ENCODE peak calls at places on chromosome 12, in nine cellular contexts. E, V, M, Q, S, C, F, D and A are unnamed samples.

GRCh38 chr12:29901585-29901984 is 117.8 kb upstream of the TMTC1 start:
- DNase-seq in Q (peak), E (no peak), M (no peak), F (no peak), S (no peak), D (no peak), V (no peak), C (no peak), A (no peak)

GRCh38 chr12:29611906-29612305 is 114.4 kb upstream of the OVCH1 start:
- DNase-seq in E (no peak), D (no peak), F (no peak), C (peak), Q (no peak), S (no peak), M (no peak), V (no peak), A (peak)

GRCh38 chr12:42918387-42918786 is 328.8 kb upstream of the PRICKLE1 start:
- DNase-seq in E (no peak), M (no peak), S (no peak), C (no peak), D (no peak), V (no peak), Q (no peak), F (no peak), A (no peak)

GRCh38 chr12:105418821-105419291 is 88.4 kb downstream of the C12orf75 start:
- DNase-seq in E (no peak), F (no peak), S (peak), V (no peak), C (no peak), D (no peak), Q (peak), M (no peak), A (no peak)

GRCh38 chr12:121534495-121535148 is 46.2 kb downstream of the KDM2B start:
- DNase-seq in D (no peak), C (no peak), S (no peak), V (no peak), E (no peak), M (peak), Q (peak), F (no peak), A (no peak)

GRCh38 chr12:27289414-27289813 is 43.2 kb upstream of the BMAL2 start:
- DNase-seq in M (no peak), S (no peak), E (no peak), D (no peak), F (no peak), V (no peak), Q (no peak), C (no peak), A (no peak)

GRCh38 chr12:66929121-66929520 is 250.2 kb upstream of the GRIP1 start:
- DNase-seq in E (no peak), Q (no peak), D (no peak), S (no peak), C (no peak), F (no peak), M (no peak), V (no peak), A (no peak)

GRCh38 chr12:117032593-117033381 is 66.4 kb downstream of the TESC start:
- DNase-seq in E (no peak), D (peak), S (no peak), M (no peak), Q (peak), V (no peak), C (no peak), F (peak), A (no peak)

GRCh38 chr12:96398422-96399080 is 1.7 kb downstream of the CDK17 start:
- DNase-seq in E (no peak), F (no peak), C (no peak), S (no peak), Q (no peak), M (peak), V (no peak), D (no peak), A (no peak)

GRCh38 chr12:16606201-16606849 is 363 bp upstream of the LMO3 start:
- DNase-seq in D (no peak), C (peak), S (no peak), E (no peak), F (no peak), V (no peak), Q (peak), M (peak), A (no peak)

GRCh38 chr12:122947352-122947792 is 18.9 kb downstream of the ABCB9 start:
- DNase-seq in S (no peak), C (no peak), F (no peak), Q (no peak), M (no peak), V (peak), D (peak), E (no peak), A (no peak)

GRCh38 chr12:113808095-113808951 is 157.8 kb downstream of the RBM19 start:
- DNase-seq in V (no peak), C (no peak), M (no peak), F (no peak), D (no peak), Q (no peak), E (no peak), S (no peak), A (no peak)
- H3K4me3 ChIP-seq in V (no peak), C (no peak), M (no peak), F (no peak), D (no peak), Q (no peak), E (no peak), S (no peak), A (no peak)

GRCh38 chr12:64219135-64219534 is 3.0 kb downstream of the KICS2 start:
- DNase-seq in E (no peak), V (no peak), C (no peak), S (no peak), Q (peak), M (no peak), D (no peak), F (no peak), A (no peak)

GRCh38 chr12:64221656-64222010 is 463 bp downstream of the KICS2 start:
- DNase-seq in E (no peak), C (peak), S (no peak), V (peak), F (peak), Q (peak), D (peak), M (peak), A (peak)

GRCh38 chr12:64218597-64218996 is 3.5 kb downstream of the KICS2 start:
- DNase-seq in F (no peak), S (no peak), Q (no peak), D (no peak), C (no peak), M (peak), V (no peak), E (no peak), A (no peak)

GRCh38 chr12:64220046-64220445 is 2.0 kb downstream of the KICS2 start:
- DNase-seq in V (no peak), D (no peak), F (no peak), E (no peak), Q (no peak), C (no peak), M (no peak), S (no peak), A (no peak)

DNA sequence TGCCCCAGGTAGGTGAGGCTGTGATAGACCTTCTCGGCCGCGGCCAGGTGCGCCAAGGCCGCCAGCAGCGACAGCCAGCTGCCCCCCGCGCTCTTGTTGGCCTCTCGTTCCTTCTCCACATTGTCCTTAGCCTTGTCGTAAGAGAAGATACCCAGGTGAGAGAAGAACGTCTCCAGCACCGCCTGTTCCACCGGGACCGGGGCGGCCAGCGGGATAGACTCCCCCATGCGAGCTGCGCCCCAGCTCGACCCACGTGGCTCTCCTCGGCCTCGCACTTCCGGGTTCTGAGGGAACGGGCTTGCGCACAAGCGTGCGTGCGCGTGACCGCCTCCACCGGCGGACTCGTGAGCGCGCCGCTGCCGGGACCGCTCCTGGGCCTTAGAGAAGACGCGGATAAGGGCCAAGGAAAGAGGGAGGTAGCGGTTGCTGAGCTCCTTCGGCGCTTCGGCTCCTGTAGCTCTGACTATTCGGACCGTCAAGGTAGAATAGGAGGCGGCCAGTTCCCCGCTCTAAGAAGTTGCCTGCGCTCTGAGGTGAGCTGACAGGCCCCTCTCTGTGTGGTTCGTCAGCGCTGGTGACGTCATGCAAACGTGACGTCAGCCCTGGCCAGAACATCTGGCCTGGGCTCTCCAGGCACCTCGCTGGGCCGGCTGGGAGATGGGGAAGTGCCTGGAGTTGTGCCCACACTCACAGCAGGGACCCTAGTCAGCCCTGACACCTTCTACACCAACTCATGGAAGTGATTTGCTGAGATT is at the start of gene KICS2:
- DNase-seq in S (peak), Q (peak), C (peak), F (peak), E (peak), V (peak), M (peak), D (peak), A (peak)
- TF ChIP-seq CTCF in S (no peak), Q (no peak), C (no peak), F (no peak), E (no peak), V (peak), M (no peak), D (no peak), A (no peak)

DNA sequence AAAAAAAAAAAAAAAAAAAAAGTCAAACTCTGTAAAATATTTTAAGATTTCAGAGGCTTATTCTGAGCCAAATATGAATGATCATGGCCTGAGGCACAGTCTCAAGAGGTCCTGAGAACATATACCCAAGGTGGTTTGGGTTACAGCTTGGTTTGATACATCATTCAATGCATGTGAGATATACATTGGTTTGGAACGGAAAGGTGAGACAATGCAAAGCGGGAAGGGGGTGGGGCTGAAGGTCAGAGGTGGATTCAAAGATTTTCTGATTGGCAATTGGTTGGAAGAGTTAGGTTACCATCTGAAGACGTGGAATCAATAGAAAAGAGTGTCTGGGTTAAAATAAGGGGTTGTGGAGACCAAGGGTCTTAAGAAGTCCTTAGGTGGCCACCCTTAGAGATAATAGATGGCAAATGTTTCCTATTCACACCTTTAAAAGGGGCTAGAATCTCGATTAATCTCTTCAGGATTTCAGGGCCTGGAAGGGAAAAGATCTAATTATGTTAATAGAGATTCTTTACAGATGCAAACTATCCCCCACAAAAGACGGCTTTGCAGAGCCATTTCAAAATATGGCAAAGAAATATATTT is 173.9 kb upstream of the CNOT2 start:
- DNase-seq in F (no peak), E (no peak), D (no peak), M (no peak), Q (peak), C (no peak), S (no peak), V (no peak), A (no peak)
- H3K4me3 ChIP-seq in F (no peak), E (no peak), D (no peak), M (no peak), Q (no peak), C (no peak), S (no peak), V (no peak), A (no peak)

DNA sequence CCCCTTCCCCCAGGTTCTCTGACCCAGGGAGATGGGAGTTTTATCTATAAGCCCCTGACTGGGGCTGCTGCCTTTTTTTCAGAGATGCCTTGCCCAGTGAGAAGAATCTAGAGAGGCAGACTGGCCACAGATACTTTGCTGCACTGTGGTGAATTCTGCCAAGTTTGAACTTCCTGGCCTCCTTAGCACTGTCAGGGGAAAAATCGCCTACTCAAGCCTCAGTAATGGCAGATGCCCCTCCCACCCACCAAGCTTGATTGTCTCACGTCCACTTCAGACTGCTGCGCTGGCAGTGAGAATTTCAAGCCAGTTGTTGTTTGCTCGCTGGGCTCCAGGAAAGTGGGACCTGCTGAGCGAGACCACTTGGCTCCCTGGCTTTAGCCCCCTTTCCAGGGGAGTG is 31.7 kb downstream of the KLRK1 start:
- DNase-seq in S (no peak), D (no peak), F (no peak), E (no peak), V (no peak), Q (no peak), M (no peak), C (no peak), A (no peak)
- TF ChIP-seq CTCF in S (no peak), D (no peak), F (no peak), E (no peak), V (no peak), Q (no peak), M (no peak), C (no peak), A (no peak)

GRCh38 chr12:76028649-76029277 is 2.8 kb downstream of the PHLDA1 start:
- DNase-seq in M (no peak), Q (no peak), V (no peak), D (no peak), S (no peak), C (no peak), E (no peak), F (no peak), A (no peak)
- H3K4me3 ChIP-seq in M (peak), Q (peak), V (peak), D (peak), S (peak), C (no peak), E (no peak), F (peak), A (peak)

GRCh38 chr12:6065131-6065871 is 59.2 kb downstream of the VWF start:
- DNase-seq in D (no peak), C (no peak), V (no peak), E (no peak), Q (no peak), S (no peak), M (no peak), F (no peak), A (no peak)

GRCh38 chr12:6066651-6067050 is 57.8 kb downstream of the VWF start:
- DNase-seq in D (no peak), E (no peak), M (no peak), S (no peak), Q (no peak), C (no peak), V (no peak), F (no peak), A (no peak)

GRCh38 chr12:6065872-6066217 is 58.6 kb downstream of the VWF start:
- DNase-seq in V (no peak), F (no peak), M (no peak), C (no peak), E (no peak), S (no peak), D (no peak), Q (no peak), A (no peak)

GRCh38 chr12:6068226-6068625 is 56.2 kb downstream of the VWF start:
- DNase-seq in E (no peak), M (no peak), C (no peak), V (no peak), D (no peak), F (no peak), S (no peak), Q (no peak), A (no peak)

GRCh38 chr12:6067152-6067916 is 57.1 kb downstream of the VWF start:
- DNase-seq in C (peak), D (peak), S (no peak), E (no peak), M (no peak), V (no peak), Q (peak), F (no peak), A (no peak)
- TF ChIP-seq CTCF in C (peak), D (peak), S (peak), E (no peak), M (no peak), V (no peak), Q (peak), F (peak), A (peak)

GRCh38 chr12:5434647-5434968 is 2.7 kb downstream of the NTF3 start:
- DNase-seq in F (no peak), S (no peak), C (no peak), Q (no peak), D (no peak), M (no peak), E (no peak), V (no peak), A (no peak)
- H3K4me3 ChIP-seq in F (no peak), S (peak), C (no peak), Q (peak), D (no peak), M (no peak), E (no peak), V (no peak), A (no peak)

DNA sequence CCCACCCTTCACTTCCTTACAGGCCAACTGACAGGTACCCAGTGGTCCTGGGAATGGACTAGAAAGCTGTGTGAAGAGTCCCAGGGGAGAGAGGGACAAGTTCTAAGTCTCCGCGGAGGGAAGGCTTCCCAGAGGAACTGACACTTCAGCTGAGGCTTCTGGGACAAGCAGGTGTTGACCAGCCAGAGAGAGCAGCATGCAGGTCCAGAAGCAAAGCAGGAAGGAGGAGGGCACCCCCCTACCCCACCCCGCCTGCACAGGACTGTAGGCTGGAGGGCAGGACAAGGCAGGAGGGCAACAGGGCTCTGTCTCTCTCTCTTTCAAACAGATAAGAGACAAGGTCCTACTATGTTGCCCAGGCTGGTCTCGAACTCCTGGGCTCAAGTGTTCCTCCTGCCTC is 58.2 kb upstream of the CORO1C start:
- DNase-seq in C (no peak), Q (no peak), V (no peak), E (no peak), M (no peak), F (no peak), D (no peak), S (no peak), A (no peak)
- TF ChIP-seq CTCF in C (no peak), Q (no peak), V (no peak), E (no peak), M (no peak), F (no peak), D (no peak), S (no peak), A (no peak)

DNA sequence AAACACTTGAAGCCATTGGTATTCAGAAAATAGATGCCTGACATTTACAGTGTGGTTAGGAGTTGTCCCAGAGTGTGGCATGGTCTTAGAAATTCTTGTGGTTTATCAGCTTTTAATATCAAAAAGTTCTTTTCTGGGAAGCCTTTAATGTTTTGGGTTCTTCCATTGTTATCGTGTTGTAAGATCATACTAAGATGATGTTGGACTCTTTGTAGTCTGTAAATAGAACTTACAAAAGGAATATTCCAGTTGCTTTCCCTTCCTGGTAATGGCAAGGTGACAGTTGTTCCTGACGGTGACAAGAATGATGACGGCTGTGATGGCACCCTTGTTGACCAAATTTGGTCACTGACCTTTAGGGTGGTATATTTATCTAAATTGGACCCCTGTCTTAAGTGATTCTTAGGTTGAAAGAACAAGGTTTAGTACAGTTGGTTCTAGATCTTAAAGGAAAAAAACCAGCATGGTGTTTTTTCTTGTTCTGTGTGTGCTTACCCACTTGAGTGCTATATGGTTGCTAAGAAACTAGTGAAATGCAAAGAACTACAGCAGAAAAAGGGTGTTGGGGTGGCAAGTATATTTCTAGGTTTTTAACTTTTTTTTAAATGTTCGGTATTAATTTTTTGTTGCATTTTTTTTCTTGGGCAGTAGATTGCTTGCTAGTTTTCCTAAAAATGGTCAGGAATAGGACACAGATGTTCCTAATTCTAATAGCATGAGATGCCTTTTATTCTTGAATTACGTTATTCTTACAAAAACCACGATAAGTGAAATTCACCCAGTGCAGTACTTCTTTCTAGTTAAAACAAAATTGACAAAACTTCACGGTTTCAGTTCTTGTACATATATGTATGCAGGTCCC is 2.1 kb downstream of the ATP2A2 start:
- DNase-seq in D (no peak), M (no peak), E (no peak), C (no peak), F (no peak), Q (no peak), V (no peak), S (no peak), A (no peak)
- H3K4me3 ChIP-seq in D (peak), M (peak), E (peak), C (peak), F (peak), Q (peak), V (peak), S (peak), A (peak)